ENCODE peak calls at places on chromosomes 1 and 21, in five cellular contexts. One of them, this sample, is unnamed.

GRCh38 chr1:156752843-156753486 is 1.5 kb upstream of the HDGF start:
- DNase-seq in fibroblast of lung: no peak
- DNase-seq in HFF-Myc: no peak
- DNase-seq in lower lobe of right lung: peak
- DNase-seq in omental fat pad: no peak
- DNase-seq in this sample: peak

GRCh38 chr21:35208810-35209517 is 159.9 kb upstream of the RUNX1 start:
- DNase-seq in fibroblast of lung: peak
- DNase-seq in lower lobe of right lung: no peak
- DNase-seq in omental fat pad: no peak
- DNase-seq in HFF-Myc: no peak
- DNase-seq in this sample: no peak

GRCh38 chr1:225811622-225812487 is 1.9 kb downstream of the EPHX1 start:
- DNase-seq in lower lobe of right lung: no peak
- DNase-seq in omental fat pad: no peak
- DNase-seq in fibroblast of lung: no peak
- DNase-seq in HFF-Myc: no peak
- DNase-seq in this sample: no peak

GRCh38 chr1:163395767-163396166 is 74.0 kb downstream of the NUF2 start:
- DNase-seq in fibroblast of lung: peak
- DNase-seq in lower lobe of right lung: no peak
- DNase-seq in HFF-Myc: no peak
- DNase-seq in omental fat pad: no peak
- DNase-seq in this sample: no peak

GRCh38 chr1:171742577-171742922 is 685 bp upstream of the VAMP4 start:
- DNase-seq in omental fat pad: no peak
- DNase-seq in HFF-Myc: no peak
- DNase-seq in fibroblast of lung: peak
- DNase-seq in lower lobe of right lung: no peak
- DNase-seq in this sample: peak

GRCh38 chr1:27868932-27869718 is 3.2 kb upstream of the THEMIS2 start:
- DNase-seq in HFF-Myc: no peak
- DNase-seq in fibroblast of lung: no peak
- DNase-seq in omental fat pad: no peak
- DNase-seq in lower lobe of right lung: no peak
- DNase-seq in this sample: no peak

GRCh38 chr1:8348777-8349472 is 31.0 kb downstream of the SLC45A1 start:
- DNase-seq in lower lobe of right lung: peak
- DNase-seq in fibroblast of lung: peak
- DNase-seq in HFF-Myc: no peak
- DNase-seq in omental fat pad: peak
- DNase-seq in this sample: peak

GRCh38 chr1:203133969-203134725 is 6.6 kb downstream of the ADORA1 start:
- DNase-seq in omental fat pad: no peak
- DNase-seq in HFF-Myc: no peak
- DNase-seq in lower lobe of right lung: no peak
- DNase-seq in fibroblast of lung: peak
- DNase-seq in this sample: no peak

GRCh38 chr1:1088036-1088800 is 14.1 kb upstream of the RNF223 start:
- DNase-seq in fibroblast of lung: no peak
- DNase-seq in lower lobe of right lung: peak
- DNase-seq in omental fat pad: no peak
- DNase-seq in HFF-Myc: no peak
- DNase-seq in this sample: no peak

GRCh38 chr21:39575778-39576177 is 37.0 kb upstream of the B3GALT5 start:
- DNase-seq in lower lobe of right lung: no peak
- DNase-seq in omental fat pad: no peak
- DNase-seq in HFF-Myc: no peak
- DNase-seq in fibroblast of lung: peak
- DNase-seq in this sample: no peak

DNA sequence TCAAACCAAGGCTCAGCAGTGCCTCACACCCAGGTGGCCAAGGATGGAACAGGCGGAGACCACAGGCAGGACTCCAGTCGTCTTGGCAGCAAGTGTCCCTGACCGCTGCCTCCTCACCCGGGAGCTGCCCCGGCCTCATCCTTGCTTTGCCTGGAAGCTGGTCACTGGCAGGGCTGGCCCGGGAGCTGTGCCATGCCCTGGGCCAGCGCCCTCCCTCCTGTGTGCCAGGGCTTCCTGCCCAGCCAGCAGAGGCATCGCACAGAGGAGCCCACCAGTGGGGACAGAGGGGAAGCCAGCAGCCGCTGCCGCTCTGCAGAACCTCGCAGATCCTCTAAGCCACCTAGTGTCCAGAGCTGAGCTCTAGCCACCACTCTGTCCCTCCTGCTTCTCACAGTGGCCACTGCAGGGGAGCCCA is 7.8 kb downstream of the CASZ1 start:
- DNase-seq in omental fat pad: no peak
- DNase-seq in HFF-Myc: no peak
- DNase-seq in lower lobe of right lung: peak
- DNase-seq in fibroblast of lung: peak
- DNase-seq in this sample: no peak
- TF ChIP-seq CTCF in omental fat pad: no peak
- TF ChIP-seq CTCF in HFF-Myc: no peak
- TF ChIP-seq CTCF in lower lobe of right lung: no peak
- TF ChIP-seq CTCF in fibroblast of lung: no peak
- TF ChIP-seq CTCF in this sample: peak

GRCh38 chr1:5599541-5599940 is 392.7 kb downstream of the NPHP4 start:
- DNase-seq in lower lobe of right lung: no peak
- DNase-seq in omental fat pad: no peak
- DNase-seq in fibroblast of lung: no peak
- DNase-seq in HFF-Myc: no peak
- DNase-seq in this sample: no peak

GRCh38 chr1:5597991-5598823 is 394.0 kb downstream of the NPHP4 start:
- DNase-seq in lower lobe of right lung: no peak
- DNase-seq in HFF-Myc: no peak
- DNase-seq in fibroblast of lung: no peak
- DNase-seq in omental fat pad: no peak
- DNase-seq in this sample: no peak

GRCh38 chr1:5596651-5597050 is 395.6 kb downstream of the NPHP4 start:
- DNase-seq in omental fat pad: no peak
- DNase-seq in fibroblast of lung: no peak
- DNase-seq in HFF-Myc: no peak
- DNase-seq in lower lobe of right lung: no peak
- DNase-seq in this sample: no peak

GRCh38 chr1:5597171-5597864 is 394.9 kb downstream of the NPHP4 start:
- DNase-seq in HFF-Myc: no peak
- DNase-seq in omental fat pad: no peak
- DNase-seq in fibroblast of lung: no peak
- DNase-seq in lower lobe of right lung: no peak
- DNase-seq in this sample: no peak

DNA sequence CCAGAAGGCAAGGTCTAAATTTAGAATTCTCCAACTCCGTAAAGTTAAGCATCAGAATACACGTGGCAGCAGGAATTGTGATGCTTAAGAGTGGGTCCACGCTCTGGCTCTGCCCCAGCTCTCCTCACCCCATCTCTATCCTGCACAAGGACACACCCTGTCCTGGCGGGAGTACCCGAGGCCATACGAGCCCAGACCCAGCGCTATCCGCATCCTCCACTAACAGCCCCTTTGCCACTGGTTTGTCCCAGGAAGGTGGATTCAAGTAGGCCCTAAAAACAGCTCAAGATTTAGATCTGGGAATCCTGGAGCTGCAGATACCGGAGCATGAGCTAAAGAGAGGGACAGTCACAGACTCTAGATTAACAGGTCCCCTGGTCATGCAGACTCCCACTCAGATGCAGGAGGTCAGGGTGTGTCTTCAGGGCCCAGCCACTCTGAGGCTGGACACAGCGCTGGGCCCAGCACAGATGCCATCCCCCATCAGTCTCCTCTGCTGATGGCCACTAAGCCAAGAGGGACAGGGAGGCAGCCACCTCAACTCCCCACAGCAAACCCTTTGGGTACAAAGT is 393.3 kb downstream of the NPHP4 start:
- DNase-seq in lower lobe of right lung: no peak
- DNase-seq in omental fat pad: no peak
- DNase-seq in fibroblast of lung: no peak
- DNase-seq in HFF-Myc: no peak
- DNase-seq in this sample: no peak
- TF ChIP-seq CTCF in lower lobe of right lung: no peak
- TF ChIP-seq CTCF in omental fat pad: no peak
- TF ChIP-seq CTCF in fibroblast of lung: no peak
- TF ChIP-seq CTCF in HFF-Myc: no peak
- TF ChIP-seq CTCF in this sample: no peak

GRCh38 chr1:73674945-73675561 is 522.9 kb downstream of the LRRIQ3 start:
- DNase-seq in lower lobe of right lung: no peak
- DNase-seq in fibroblast of lung: peak
- DNase-seq in omental fat pad: no peak
- DNase-seq in HFF-Myc: no peak
- DNase-seq in this sample: no peak
- TF ChIP-seq CTCF in lower lobe of right lung: peak
- TF ChIP-seq CTCF in fibroblast of lung: no peak
- TF ChIP-seq CTCF in omental fat pad: no peak
- TF ChIP-seq CTCF in HFF-Myc: peak
- TF ChIP-seq CTCF in this sample: peak

GRCh38 chr21:21324297-21324696 is 326.1 kb downstream of the NCAM2 start:
- DNase-seq in omental fat pad: no peak
- DNase-seq in fibroblast of lung: no peak
- DNase-seq in lower lobe of right lung: no peak
- DNase-seq in HFF-Myc: no peak
- DNase-seq in this sample: no peak
- TF ChIP-seq CTCF in omental fat pad: no peak
- TF ChIP-seq CTCF in fibroblast of lung: no peak
- TF ChIP-seq CTCF in lower lobe of right lung: no peak
- TF ChIP-seq CTCF in HFF-Myc: no peak
- TF ChIP-seq CTCF in this sample: peak